ENCODE peak calls at places on chromosomes 11 and 22, in eight cellular contexts. J, C, Q, V, D, I, R and N are unnamed samples.

GRCh38 chr11:46554205-46555162 is 39.3 kb downstream of the AMBRA1 start:
- DNase-seq in J (peak; percentile 31), C (no peak), Q (no peak), V (peak; percentile 84), D (no peak), I (no peak), R (peak; percentile 82), N (no peak)

GRCh38 chr11:907668-908067 is 2.9 kb downstream of the CHID1 start:
- DNase-seq in J (no peak), C (no peak), Q (peak; percentile 56), V (no peak), D (no peak), I (no peak), R (no peak), N (no peak)

GRCh38 chr11:33634291-33634834 is 66.3 kb downstream of the C11orf91 start:
- DNase-seq in J (no peak), C (no peak), Q (no peak), V (no peak), D (no peak), I (no peak), R (peak; percentile 70), N (no peak)

GRCh38 chr11:2816941-2817421 is 68.6 kb downstream of the CDKN1C start:
- DNase-seq in J (no peak), C (no peak), Q (no peak), V (no peak), D (no peak), I (no peak), R (peak; percentile 86), N (no peak)

GRCh38 chr11:76238551-76238950 is 32.2 kb upstream of the WNT11 start:
- DNase-seq in J (no peak), C (no peak), Q (no peak), V (no peak), D (no peak), I (no peak), R (no peak), N (no peak)

GRCh38 chr22:29030618-29031235 is 30.9 kb downstream of the C22orf31 start:
- DNase-seq in J (peak; percentile 86), C (peak; percentile 74), Q (no peak), V (peak; percentile 82), D (peak; percentile 58), I (peak; percentile 68), R (peak; percentile 94), N (peak; percentile 94)

GRCh38 chr11:112661571-112661970 is 299.6 kb upstream of the NCAM1 start:
- DNase-seq in J (no peak), C (no peak), Q (no peak), V (no peak), D (peak; percentile 11), I (no peak), R (no peak), N (no peak)

GRCh38 chr11:8959546-8960166 is 4.6 kb downstream of the TMEM9B start:
- DNase-seq in J (peak; percentile 91), C (no peak), Q (peak; percentile 73), V (peak; percentile 87), D (peak; percentile 58), I (peak; percentile 60), R (peak; percentile 80), N (peak; percentile 67)

GRCh38 chr11:30454108-30454507 is 131.2 kb downstream of the ARL14EP start:
- DNase-seq in J (no peak), C (no peak), Q (peak; percentile 2), V (peak; percentile 6), D (no peak), I (no peak), R (no peak), N (no peak)

GRCh38 chr11:119382101-119382500 is 611 bp upstream of the USP2 start:
- DNase-seq in J (peak; percentile 47), C (no peak), Q (no peak), V (no peak), D (no peak), I (peak; percentile 13), R (no peak), N (peak; percentile 2)

GRCh38 chr11:60334005-60334620 is 7.1 kb downstream of the MS4A6E start:
- DNase-seq in J (peak; percentile 84), C (peak; percentile 94), Q (peak; percentile 73), V (peak; percentile 79), D (peak; percentile 71), I (peak; percentile 58), R (peak; percentile 3), N (peak; percentile 47)

GRCh38 chr22:44402196-44403111 is 89.7 kb upstream of the SHISAL1 start:
- DNase-seq in J (no peak), C (no peak), Q (no peak), V (no peak), D (no peak), I (no peak), R (no peak), N (peak; percentile 11)

GRCh38 chr11:33534575-33534974 is 166.1 kb downstream of the C11orf91 start:
- DNase-seq in J (no peak), C (no peak), Q (no peak), V (no peak), D (no peak), I (no peak), R (peak; percentile 53), N (no peak)

GRCh38 chr11:57288771-57289579 is 35.8 kb downstream of the TNKS1BP1 start:
- DNase-seq in J (peak; percentile 45), C (no peak), Q (no peak), V (peak; percentile 94), D (no peak), I (no peak), R (peak; percentile 93), N (peak; percentile 20)
- H3K4me2 ChIP-seq in J (peak overlapping the region; percentile 53), C (peak overlapping the region; percentile 5), Q (no peak overlapping the region), V (peak overlapping the region; percentile 23), D (no peak overlapping the region), I (no peak overlapping the region), R (no peak overlapping the region), N (peak overlapping the region; percentile 23)

GRCh38 chr11:44575962-44576361 is 10.5 kb downstream of the CD82 start:
- DNase-seq in J (no peak), C (no peak), Q (no peak), V (no peak), D (no peak), I (no peak), R (no peak), N (no peak)
- H3K4me2 ChIP-seq in J (no peak overlapping the region), C (no peak overlapping the region), Q (no peak overlapping the region), V (no peak overlapping the region), D (no peak overlapping the region), I (no peak overlapping the region), R (no peak overlapping the region), N (no peak overlapping the region)

GRCh38 chr11:118102721-118103261 is 16.0 kb upstream of the SMIM35 start:
- DNase-seq in J (no peak), C (no peak), Q (no peak), V (no peak), D (no peak), I (peak; percentile 70), R (no peak), N (no peak)
- H3K4me2 ChIP-seq in J (no peak overlapping the region), C (no peak overlapping the region), Q (no peak overlapping the region), V (no peak overlapping the region), D (no peak overlapping the region), I (peak overlapping the region; percentile 99), R (no peak overlapping the region), N (no peak overlapping the region)

GRCh38 chr11:84714316-84714780 is 912.8 kb downstream of the DLG2 start:
- DNase-seq in J (peak; percentile 91), C (peak; percentile 85), Q (peak; percentile 71), V (no peak), D (peak; percentile 70), I (peak; percentile 15), R (peak; percentile 41), N (peak; percentile 26)
- H3K4me2 ChIP-seq in J (no peak overlapping the region), C (no peak overlapping the region), Q (no peak overlapping the region), V (no peak overlapping the region), D (no peak overlapping the region), I (no peak overlapping the region), R (no peak overlapping the region), N (no peak overlapping the region)

DNA sequence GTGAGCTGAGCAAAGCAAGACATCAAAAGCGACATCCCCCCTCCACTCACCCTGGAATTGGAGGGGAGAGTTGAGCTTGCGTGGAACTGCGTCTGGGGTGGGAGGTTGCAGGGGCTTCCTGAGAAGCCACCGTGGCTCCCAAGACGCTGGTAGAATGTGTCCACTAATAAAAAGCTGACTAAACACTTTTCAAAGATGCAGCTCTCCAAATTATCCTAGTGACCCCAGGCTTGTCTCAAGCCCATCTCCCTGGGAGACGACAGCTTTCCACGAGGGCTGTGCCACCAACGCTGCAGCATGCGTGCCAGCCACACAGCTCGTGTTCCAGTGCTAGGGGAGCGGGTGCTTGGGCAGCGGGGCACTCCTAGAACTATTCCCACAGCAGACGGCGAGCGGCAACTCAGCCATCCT is 6.3 kb upstream of the GAL start:
- DNase-seq in J (no peak), C (no peak), Q (no peak), V (no peak), D (no peak), I (no peak), R (no peak), N (no peak)
- H3K4me2 ChIP-seq in J (no peak overlapping the region), C (no peak overlapping the region), Q (no peak overlapping the region), V (no peak overlapping the region), D (no peak overlapping the region), I (no peak overlapping the region), R (no peak overlapping the region), N (no peak overlapping the region)

GRCh38 chr11:47714554-47715081 is 551 bp downstream of the AGBL2 start:
- DNase-seq in J (peak; percentile 48), C (no peak), Q (no peak), V (peak; percentile 12), D (peak; percentile 3), I (no peak), R (peak; percentile 10), N (no peak)
- H3K4me2 ChIP-seq in J (peak overlapping the region; percentile 96), C (peak overlapping the region; percentile 85), Q (peak overlapping the region; percentile 94), V (peak overlapping the region; percentile 82), D (peak overlapping the region; percentile 75), I (peak overlapping the region; percentile 74), R (peak overlapping the region; percentile 99), N (peak overlapping the region; percentile 72)

GRCh38 chr11:86592659-86593451 is 79.6 kb downstream of the ME3 start:
- DNase-seq in J (no peak), C (no peak), Q (peak; percentile 15), V (peak; percentile 99), D (no peak), I (peak; percentile 57), R (peak; percentile 88), N (peak; percentile 27)
- H3K4me2 ChIP-seq in J (no peak overlapping the region), C (no peak overlapping the region), Q (no peak overlapping the region), V (peak overlapping the region; percentile 26), D (no peak overlapping the region), I (no peak overlapping the region), R (no peak overlapping the region), N (peak overlapping the region; percentile 38)